ENCODE peak calls at places on chromosome 12, in four cellular contexts. One of them, this sample, is unnamed.

GRCh38 chr12:87848248-87848868 is 180.8 kb downstream of the C12orf50 start:
- DNase-seq in DMS153: peak
- DNase-seq in upper lobe of left lung: no peak
- DNase-seq in iris pigment epithelial cell: peak
- DNase-seq in this sample: no peak

GRCh38 chr12:51023625-51024395 is 2.4 kb downstream of the SLC11A2 start:
- DNase-seq in iris pigment epithelial cell: peak
- DNase-seq in upper lobe of left lung: no peak
- DNase-seq in DMS153: no peak
- DNase-seq in this sample: no peak

GRCh38 chr12:1993871-1994371 is 10.3 kb downstream of the DCP1B start:
- DNase-seq in DMS153: no peak
- DNase-seq in iris pigment epithelial cell: peak
- DNase-seq in upper lobe of left lung: no peak
- DNase-seq in this sample: no peak

GRCh38 chr12:18837025-18837424 is 99.1 kb downstream of the CAPZA3 start:
- DNase-seq in upper lobe of left lung: no peak
- DNase-seq in iris pigment epithelial cell: no peak
- DNase-seq in DMS153: no peak
- DNase-seq in this sample: no peak

GRCh38 chr12:16163891-16164290 is 113.6 kb downstream of the SLC15A5 start:
- DNase-seq in DMS153: no peak
- DNase-seq in iris pigment epithelial cell: peak
- DNase-seq in upper lobe of left lung: no peak
- DNase-seq in this sample: no peak

GRCh38 chr12:107091989-107092641 is 1.2 kb downstream of the CRY1 start:
- DNase-seq in iris pigment epithelial cell: peak
- DNase-seq in DMS153: peak
- DNase-seq in upper lobe of left lung: no peak
- DNase-seq in this sample: no peak

GRCh38 chr12:57479376-57480115 is at the start of gene ARHGAP9:
- DNase-seq in iris pigment epithelial cell: peak
- DNase-seq in upper lobe of left lung: no peak
- DNase-seq in DMS153: no peak
- DNase-seq in this sample: peak

GRCh38 chr12:107468182-107468581 is 217.4 kb upstream of the PWP1 start:
- DNase-seq in upper lobe of left lung: no peak
- DNase-seq in DMS153: no peak
- DNase-seq in iris pigment epithelial cell: no peak
- DNase-seq in this sample: no peak

GRCh38 chr12:22333751-22334695 is 484 bp downstream of the ST8SIA1 start:
- DNase-seq in DMS153: no peak
- DNase-seq in iris pigment epithelial cell: no peak
- DNase-seq in upper lobe of left lung: peak
- DNase-seq in this sample: no peak

GRCh38 chr12:117120787-117121186 is 21.6 kb upstream of the TESC start:
- DNase-seq in upper lobe of left lung: no peak
- DNase-seq in DMS153: peak
- DNase-seq in iris pigment epithelial cell: no peak
- DNase-seq in this sample: no peak

GRCh38 chr12:84738481-84738972 is 174.1 kb downstream of the SLC6A15 start:
- DNase-seq in DMS153: no peak
- DNase-seq in upper lobe of left lung: no peak
- DNase-seq in iris pigment epithelial cell: peak
- DNase-seq in this sample: no peak

GRCh38 chr12:96108321-96108720 is 72.9 kb upstream of the LTA4H start:
- DNase-seq in upper lobe of left lung: no peak
- DNase-seq in iris pigment epithelial cell: no peak
- DNase-seq in DMS153: no peak
- DNase-seq in this sample: peak